ENCODE peak calls at places on chromosome 6, in ten cellular contexts. M, K, P, W, S, D, I, X, B and R are unnamed samples.

GRCh38 chr6:130366011-130366963 is at the start of gene TMEM200A:
- DNase-seq in M (no peak), K (peak), P (no peak), W (no peak), S (no peak), D (peak), I (peak), X (peak), B (no peak), R (no peak)

GRCh38 chr6:30002871-30003270 is 58.2 kb upstream of the POLR1H start:
- DNase-seq in M (no peak), K (no peak), P (no peak), W (no peak), S (no peak), D (no peak), I (no peak), X (peak), B (no peak), R (no peak)

GRCh38 chr6:27161946-27162603 is 85.4 kb upstream of the PRSS16 start:
- DNase-seq in M (no peak), K (no peak), P (no peak), W (no peak), S (peak), D (no peak), I (no peak), X (peak), B (peak), R (peak)

GRCh38 chr6:105900120-105900937 is 185.8 kb upstream of the PRDM1 start:
- DNase-seq in M (no peak), K (peak), P (peak), W (no peak), S (peak), D (peak), I (no peak), X (peak), B (no peak), R (peak)

GRCh38 chr6:24481449-24481848 is 7.9 kb downstream of the GPLD1 start:
- DNase-seq in M (no peak), K (no peak), P (no peak), W (no peak), S (no peak), D (no peak), I (no peak), X (peak), B (no peak), R (no peak)

GRCh38 chr6:83960704-83961103 is 72.9 kb upstream of the MRAP2 start:
- DNase-seq in M (no peak), K (no peak), P (no peak), W (no peak), S (no peak), D (no peak), I (no peak), X (no peak), B (no peak), R (no peak)

GRCh38 chr6:168096271-168096764 is 17.3 kb upstream of the FRMD1 start:
- DNase-seq in M (no peak), K (no peak), P (no peak), W (no peak), S (no peak), D (no peak), I (no peak), X (no peak), B (no peak), R (no peak)

GRCh38 chr6:128474481-128474880 is 45.9 kb downstream of the PTPRK start:
- DNase-seq in M (no peak), K (no peak), P (no peak), W (no peak), S (no peak), D (no peak), I (no peak), X (no peak), B (no peak), R (no peak)

GRCh38 chr6:45344900-45345299 is 16.8 kb downstream of the RUNX2 start:
- DNase-seq in M (no peak), K (no peak), P (no peak), W (no peak), S (no peak), D (no peak), I (no peak), X (no peak), B (no peak), R (no peak)

GRCh38 chr6:36677059-36677749 is 1.3 kb upstream of the CDKN1A start:
- DNase-seq in M (no peak), K (no peak), P (no peak), W (no peak), S (no peak), D (no peak), I (no peak), X (no peak), B (no peak), R (no peak)